ENCODE peak calls at places on chromosomes 5 and 9, in eight cellular contexts. P, L, K, T, Q, X, Y and W are unnamed samples.

GRCh38 chr5:63719147-63719546 is 243.1 kb downstream of the HTR1A start:
- DNase-seq in P (no peak), L (no peak), K (no peak), T (no peak), Q (no peak), X (no peak), Y (no peak), W (no peak)

GRCh38 chr9:80699551-80699998 is 989.8 kb downstream of the TLE1 start:
- DNase-seq in P (no peak), L (no peak), K (no peak), T (no peak), Q (no peak), X (no peak), Y (no peak), W (no peak)

GRCh38 chr9:137487454-137488329 is 28.6 kb upstream of the NSMF start:
- DNase-seq in P (no peak), L (no peak), K (no peak), T (no peak), Q (peak; percentile 48), X (peak; percentile 64), Y (no peak), W (no peak)

GRCh38 chr5:21254161-21254560 is 1266.2 kb upstream of the CDH18 start:
- DNase-seq in P (no peak), L (no peak), K (no peak), T (no peak), Q (no peak), X (no peak), Y (no peak), W (no peak)

GRCh38 chr5:166713281-166713680 is 1578.2 kb upstream of the WWC1 start:
- DNase-seq in P (no peak), L (no peak), K (no peak), T (no peak), Q (no peak), X (no peak), Y (no peak), W (no peak)

GRCh38 chr5:180130876-180131740 is 59.5 kb upstream of the RNF130 start:
- DNase-seq in P (peak; percentile 13), L (peak; percentile 41), K (no peak), T (no peak), Q (no peak), X (peak; percentile 62), Y (no peak), W (no peak)

GRCh38 chr9:27749838-27750237 is 176.6 kb upstream of the C9orf72 start:
- DNase-seq in P (no peak), L (no peak), K (no peak), T (no peak), Q (no peak), X (no peak), Y (no peak), W (no peak)

GRCh38 chr9:109441296-109441695 is 56.8 kb downstream of the PTPN3 start:
- DNase-seq in P (no peak), L (no peak), K (no peak), T (no peak), Q (peak; percentile 26), X (no peak), Y (no peak), W (no peak)

GRCh38 chr9:8946461-8946860 is 1146.9 kb upstream of the DMAC1 start:
- DNase-seq in P (no peak), L (no peak), K (no peak), T (no peak), Q (no peak), X (no peak), Y (no peak), W (no peak)

GRCh38 chr5:151448038-151448985 is 909 bp downstream of the SLC36A1 start:
- DNase-seq in P (peak; percentile 43), L (peak; percentile 64), K (peak; percentile 44), T (peak; percentile 47), Q (no peak), X (no peak), Y (no peak), W (peak; percentile 22)

GRCh38 chr9:89807101-89807395 is 202.2 kb downstream of the GADD45G start:
- DNase-seq in P (no peak), L (no peak), K (no peak), T (no peak), Q (no peak), X (no peak), Y (no peak), W (no peak)

GRCh38 chr9:89808801-89809200 is 204.0 kb downstream of the GADD45G start:
- DNase-seq in P (no peak), L (no peak), K (peak; percentile 74), T (no peak), Q (no peak), X (no peak), Y (no peak), W (no peak)

GRCh38 chr9:89807682-89808075 is 202.9 kb downstream of the GADD45G start:
- DNase-seq in P (no peak), L (no peak), K (no peak), T (no peak), Q (no peak), X (no peak), Y (no peak), W (no peak)

GRCh38 chr9:89806371-89807100 is 201.7 kb downstream of the GADD45G start:
- DNase-seq in P (no peak), L (no peak), K (peak; percentile 34), T (no peak), Q (no peak), X (no peak), Y (no peak), W (no peak)

DNA sequence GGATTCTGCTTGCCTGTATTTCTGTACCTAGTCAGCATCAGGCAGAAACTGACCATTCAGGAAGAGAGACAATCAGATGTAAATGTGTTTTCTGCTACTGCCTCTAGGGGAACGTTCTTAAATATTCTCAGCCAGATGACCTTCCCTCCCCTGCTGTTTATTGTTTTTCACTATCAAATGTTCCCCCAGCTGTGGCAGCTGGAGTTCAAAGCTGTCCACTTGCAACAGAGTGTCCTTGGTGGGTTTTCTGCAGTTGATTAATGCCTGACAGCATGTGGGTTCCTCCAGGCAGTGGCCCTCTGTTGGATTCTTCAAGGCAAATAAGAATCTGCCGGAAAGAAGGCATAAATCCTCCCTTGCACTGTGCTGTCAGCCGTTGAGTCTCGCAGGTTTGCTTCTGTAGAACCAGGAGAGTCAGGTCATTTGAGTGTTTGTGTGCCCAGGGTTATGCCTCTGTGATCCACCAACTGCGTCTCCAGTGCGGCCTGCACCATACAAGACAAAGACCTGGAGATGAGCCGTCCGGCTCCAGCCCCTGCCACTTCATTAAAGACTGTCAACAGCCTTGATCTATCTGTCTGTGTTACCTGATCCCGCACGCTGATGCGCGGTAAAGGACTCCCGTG is 203.4 kb downstream of the GADD45G start:
- DNase-seq in P (no peak), L (no peak), K (peak; percentile 49), T (no peak), Q (peak; percentile 56), X (no peak), Y (no peak), W (no peak)
- TF ChIP-seq POLR2AphosphoS5 in P (no peak), L (no peak), K (no peak), T (no peak), Q (no peak), X (no peak), Y (no peak), W (no peak)

DNA sequence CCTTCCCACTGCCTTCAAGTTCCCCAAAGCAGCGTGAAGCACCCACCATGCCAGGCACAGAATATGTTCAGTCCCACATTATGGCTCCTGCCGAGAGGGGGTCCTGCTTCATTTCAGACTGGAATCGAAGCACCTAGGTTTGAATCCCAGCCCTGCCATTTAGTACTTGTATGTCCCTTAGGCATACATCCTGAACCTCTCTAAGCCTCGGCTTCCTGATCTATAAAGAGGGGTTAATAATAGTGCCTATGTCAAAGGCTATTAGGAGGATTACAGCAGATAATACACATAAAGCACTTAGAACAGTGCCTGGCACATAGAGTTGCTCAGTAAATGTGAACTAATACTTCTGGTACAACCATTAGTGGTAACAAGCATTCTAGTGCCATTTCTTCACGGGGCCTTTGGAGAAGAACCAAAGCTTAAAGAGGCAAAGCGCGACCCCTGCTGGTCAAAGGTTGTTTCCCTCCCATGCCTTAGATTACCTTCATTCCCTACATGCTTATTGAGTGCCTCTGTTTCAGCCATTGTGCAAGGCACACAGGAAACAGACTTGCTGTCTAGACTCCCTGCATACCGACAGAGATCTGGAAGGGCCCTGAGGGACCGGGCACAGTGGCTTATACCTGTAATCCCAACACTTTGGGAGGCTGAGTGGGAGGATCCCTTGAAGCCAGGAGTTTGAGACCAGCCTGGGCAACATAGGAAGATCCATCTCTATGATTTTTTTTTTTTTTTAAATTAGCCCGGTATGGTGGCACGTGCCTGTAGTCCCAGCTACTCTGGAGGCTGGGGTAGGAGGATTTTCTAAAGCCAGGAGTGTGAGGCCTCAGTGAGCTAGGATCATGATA is 98.3 kb downstream of the PPARGC1B start:
- DNase-seq in P (peak; percentile 91), L (peak; percentile 90), K (peak; percentile 89), T (peak; percentile 92), Q (peak; percentile 83), X (peak; percentile 91), Y (peak; percentile 67), W (peak; percentile 86)
- TF ChIP-seq POLR2AphosphoS5 in P (peak; percentile 74), L (peak; percentile 41), K (no peak), T (peak; percentile 10), Q (no peak), X (no peak), Y (no peak), W (peak; percentile 73)

GRCh38 chr9:121201045-121201737 is 478 bp downstream of the RAB14 start:
- DNase-seq in P (peak; percentile 53), L (peak; percentile 68), K (peak; percentile 29), T (peak; percentile 60), Q (no peak), X (peak; percentile 94), Y (peak; percentile 20), W (peak; percentile 15)
- TF ChIP-seq POLR2AphosphoS5 in P (no peak), L (no peak), K (no peak), T (no peak), Q (no peak), X (no peak), Y (no peak), W (no peak)

GRCh38 chr9:89022071-89022721 is 30.9 kb downstream of the S1PR3 start:
- DNase-seq in P (peak; percentile 86), L (no peak), K (no peak), T (no peak), Q (no peak), X (no peak), Y (no peak), W (peak; percentile 81)

GRCh38 chr9:89023788-89024187 is 32.5 kb downstream of the S1PR3 start:
- DNase-seq in P (no peak), L (no peak), K (no peak), T (no peak), Q (no peak), X (no peak), Y (no peak), W (no peak)

GRCh38 chr9:89021154-89021803 is 30.0 kb downstream of the S1PR3 start:
- DNase-seq in P (peak; percentile 39), L (peak; percentile 75), K (peak; percentile 18), T (no peak), Q (no peak), X (no peak), Y (no peak), W (no peak)

GRCh38 chr9:89024727-89025126 is 33.5 kb downstream of the S1PR3 start:
- DNase-seq in P (no peak), L (no peak), K (no peak), T (no peak), Q (no peak), X (no peak), Y (no peak), W (no peak)

DNA sequence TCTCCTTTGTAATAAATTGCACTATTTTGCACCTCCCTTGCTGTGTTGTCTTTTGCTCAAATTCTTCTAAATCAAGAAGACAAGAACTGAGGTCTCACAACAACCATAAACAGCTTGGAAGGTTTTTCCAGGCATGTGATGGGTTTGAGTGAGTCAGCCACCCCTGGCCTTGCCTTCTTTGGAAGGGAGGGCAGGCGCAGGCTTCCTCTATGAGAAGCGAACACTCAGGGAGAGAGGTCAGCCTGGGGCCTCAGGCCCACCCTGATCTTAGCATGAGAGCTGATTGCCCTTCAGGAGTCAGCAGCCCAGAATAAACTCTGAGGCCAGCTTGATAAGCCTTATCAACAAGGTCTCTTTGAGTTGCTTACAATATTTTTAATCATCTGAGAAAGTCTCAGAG is 31.6 kb downstream of the S1PR3 start:
- DNase-seq in P (peak; percentile 40), L (no peak), K (peak; percentile 35), T (no peak), Q (no peak), X (no peak), Y (no peak), W (no peak)
- TF ChIP-seq POLR2AphosphoS5 in P (peak; percentile 44), L (no peak), K (no peak), T (no peak), Q (no peak), X (no peak), Y (no peak), W (peak; percentile 7)